ENCODE peak calls at places on chromosomes 2 and 18, in ten cellular contexts. Y is esophagus muscularis mucosa, R is mesendoderm, X is fibroblast of lung, T is right atrium auricular region, M is left lung, K is uterus, U is prostate gland, A is cardiac muscle cell, H is upper lobe of right lung. B is an unnamed sample.

GRCh38 chr18:58671941-58672565 is 788 bp downstream of the MALT1 start:
- DNase-seq in Y (no peak), R (peak; percentile 54), X (peak; percentile 42), T (no peak), M (no peak), K (peak; percentile 23), U (peak; percentile 28), A (peak; percentile 34), H (no peak), B (no peak)

GRCh38 chr2:188776634-188777033 is 197.5 kb upstream of the COL3A1 start:
- DNase-seq in Y (no peak), R (no peak), X (peak; percentile 89), T (no peak), M (no peak), K (no peak), U (no peak), A (peak; percentile 75), H (no peak), B (no peak)

GRCh38 chr2:64637931-64638330 is 15.8 kb downstream of the SERTAD2 start:
- DNase-seq in Y (no peak), R (no peak), X (no peak), T (no peak), M (peak; percentile 30), K (no peak), U (no peak), A (no peak), H (no peak), B (no peak)

GRCh38 chr2:191740016-191740419 is 62.1 kb downstream of the NABP1 start:
- DNase-seq in Y (no peak), R (no peak), X (peak; percentile 48), T (no peak), M (no peak), K (no peak), U (no peak), A (no peak), H (no peak), B (no peak)

GRCh38 chr18:32010124-32010745 is 8.4 kb upstream of the RNF125 start:
- DNase-seq in Y (no peak), R (no peak), X (no peak), T (no peak), M (no peak), K (no peak), U (no peak), A (no peak), H (no peak), B (no peak)

GRCh38 chr18:47919916-47920315 is 10.5 kb downstream of the SMAD2 start:
- DNase-seq in Y (no peak), R (no peak), X (no peak), T (no peak), M (no peak), K (no peak), U (no peak), A (no peak), H (no peak), B (no peak)

GRCh38 chr2:71605781-71606241 is 152.4 kb downstream of the DYSF start:
- DNase-seq in Y (peak; percentile 81), R (no peak), X (no peak), T (peak; percentile 55), M (peak; percentile 31), K (peak; percentile 11), U (no peak), A (no peak), H (peak; percentile 40), B (peak; percentile 81)

GRCh38 chr2:70014959-70015358 is 53.5 kb upstream of the ASPRV1 start:
- DNase-seq in Y (no peak), R (no peak), X (no peak), T (no peak), M (no peak), K (no peak), U (no peak), A (no peak), H (no peak), B (no peak)

GRCh38 chr2:23637011-23637778 is 252.2 kb downstream of the KLHL29 start:
- DNase-seq in Y (no peak), R (peak; percentile 68), X (peak; percentile 86), T (no peak), M (peak; percentile 31), K (peak; percentile 56), U (no peak), A (peak; percentile 88), H (no peak), B (no peak)

GRCh38 chr2:72237549-72237948 is 89.9 kb upstream of the CYP26B1 start:
- DNase-seq in Y (no peak), R (no peak), X (no peak), T (no peak), M (no peak), K (no peak), U (no peak), A (no peak), H (no peak), B (no peak)

GRCh38 chr2:112032615-112033457 is 22.2 kb upstream of the TMEM87B start:
- DNase-seq in Y (peak; percentile 88), R (no peak), X (peak; percentile 85), T (peak; percentile 66), M (no peak), K (peak; percentile 37), U (peak; percentile 75), A (peak; percentile 89), H (no peak), B (no peak)

GRCh38 chr2:234033885-234034284 is 16.6 kb upstream of the SPP2 start:
- DNase-seq in Y (no peak), R (no peak), X (no peak), T (no peak), M (no peak), K (no peak), U (no peak), A (no peak), H (no peak), B (no peak)

GRCh38 chr18:1872274-1872673 is 699.0 kb downstream of the METTL4 start:
- DNase-seq in Y (no peak), R (no peak), X (no peak), T (no peak), M (no peak), K (no peak), U (no peak), A (no peak), H (no peak), B (no peak)

GRCh38 chr2:153391131-153391530 is 87.4 kb downstream of the RPRM start:
- DNase-seq in Y (no peak), R (no peak), X (peak; percentile 41), T (no peak), M (no peak), K (no peak), U (no peak), A (no peak), H (no peak), B (no peak)

GRCh38 chr2:44772670-44773378 is 168.7 kb upstream of the SIX3 start:
- DNase-seq in Y (no peak), R (no peak), X (no peak), T (no peak), M (no peak), K (no peak), U (no peak), A (no peak), H (no peak), B (no peak)

GRCh38 chr2:150450765-150451164 is 36.7 kb downstream of the RND3 start:
- DNase-seq in Y (no peak), R (no peak), X (no peak), T (no peak), M (no peak), K (no peak), U (no peak), A (no peak), H (no peak), B (no peak)

GRCh38 chr2:171813126-171813525 is 80.9 kb downstream of the SLC25A12 start:
- DNase-seq in Y (no peak), R (no peak), X (no peak), T (no peak), M (no peak), K (no peak), U (no peak), A (no peak), H (no peak), B (no peak)

DNA sequence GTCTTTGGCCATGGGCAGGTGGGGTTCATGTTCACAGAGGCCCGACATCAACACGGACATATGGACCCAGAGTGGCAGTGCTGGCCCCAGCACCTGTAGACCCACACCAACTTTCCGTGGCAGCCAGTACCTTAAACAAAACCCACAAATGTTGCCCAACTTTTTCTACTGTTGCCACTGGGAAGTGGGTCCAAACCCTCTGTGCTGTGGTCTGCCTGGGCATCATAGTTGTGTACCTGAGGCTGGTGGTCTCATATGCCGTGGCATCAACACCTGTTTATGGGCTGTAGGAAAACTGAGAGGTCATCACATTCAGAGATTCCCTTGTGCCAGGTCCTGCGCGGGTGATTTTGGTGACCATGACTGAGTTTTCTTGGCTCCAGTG is 79.9 kb downstream of the SH3RF3 start:
- DNase-seq in Y (no peak), R (no peak), X (no peak), T (peak; percentile 48), M (no peak), K (no peak), U (no peak), A (no peak), H (no peak), B (no peak)
- H3K27ac ChIP-seq in Y (peak overlapping the region; percentile 42), R (no peak overlapping the region), X (peak overlapping the region; percentile 69), T (peak overlapping the region; percentile 1), M (no peak overlapping the region), K (peak overlapping the region; percentile 53), U (no peak overlapping the region), A (no peak overlapping the region), H (no peak overlapping the region), B (peak overlapping the region; percentile 0)

GRCh38 chr2:74269667-74270066 is 71.3 kb downstream of the MTHFD2 start:
- DNase-seq in Y (no peak), R (no peak), X (no peak), T (no peak), M (no peak), K (no peak), U (no peak), A (no peak), H (no peak), B (no peak)
- H3K27ac ChIP-seq in Y (no peak overlapping the region), R (no peak overlapping the region), X (no peak overlapping the region), T (no peak overlapping the region), M (no peak overlapping the region), K (no peak overlapping the region), U (no peak overlapping the region), A (no peak overlapping the region), H (no peak overlapping the region), B (no peak overlapping the region)

GRCh38 chr2:240217431-240218301 is 77.2 kb upstream of the OTOS start:
- DNase-seq in Y (no peak), R (no peak), X (no peak), T (no peak), M (no peak), K (peak; percentile 11), U (no peak), A (no peak), H (no peak), B (no peak)
- H3K27ac ChIP-seq in Y (no peak overlapping the region), R (no peak overlapping the region), X (no peak overlapping the region), T (no peak overlapping the region), M (no peak overlapping the region), K (no peak overlapping the region), U (no peak overlapping the region), A (no peak overlapping the region), H (no peak overlapping the region), B (no peak overlapping the region)

DNA sequence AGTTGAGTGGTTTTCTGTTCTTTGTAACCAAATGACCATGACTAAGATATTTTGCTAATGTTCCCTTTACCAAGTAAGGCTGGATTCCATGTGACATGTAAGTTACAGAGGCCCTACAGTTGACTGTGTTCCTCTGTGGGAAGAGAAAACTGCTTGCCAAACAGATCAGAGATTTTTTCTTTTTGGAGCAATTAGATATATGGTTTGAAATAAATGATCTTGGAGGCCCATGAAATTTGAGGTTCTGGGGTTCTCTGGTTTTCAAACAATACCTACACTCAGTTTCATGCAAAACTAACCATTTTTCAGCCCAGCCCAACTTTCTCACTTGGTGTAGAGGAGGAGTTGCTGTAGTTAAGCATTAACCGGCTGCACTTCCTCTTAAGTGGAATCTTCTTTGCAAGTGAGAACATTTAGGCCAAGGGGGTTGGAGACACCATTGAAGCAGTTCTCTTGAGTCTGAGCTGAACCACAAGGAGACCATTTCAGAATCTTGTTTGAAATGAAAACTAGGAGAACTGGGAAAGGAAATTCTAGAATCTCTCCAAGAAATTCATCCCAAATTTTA is 34.6 kb downstream of the INSIG2 start:
- DNase-seq in Y (no peak), R (peak; percentile 41), X (no peak), T (no peak), M (no peak), K (no peak), U (no peak), A (no peak), H (no peak), B (no peak)
- H3K27ac ChIP-seq in Y (peak overlapping the region; percentile 42), R (no peak overlapping the region), X (no peak overlapping the region), T (peak overlapping the region; percentile 38), M (peak overlapping the region; percentile 81), K (peak overlapping the region; percentile 66), U (no peak overlapping the region), A (no peak overlapping the region), H (peak overlapping the region; percentile 56), B (no peak overlapping the region)

B was measured in vagina.